ENCODE peak calls at places on chromosomes 11 and 22, in ten cellular contexts. S is keratinocyte, A is Peyer's patch, V is colonic mucosa, P is fibroblast of lung, O is gastrocnemius medialis, Q is aorta, Z is uterus, Y is MM.1S, L is thoracic aorta. I is an unnamed sample. For H3K36me3 and H3K9me3, the result is how much of the 10 kb centered on the place peaks cover.

GRCh38 chr11:106156290-106156937 is 79.0 kb downstream of the AASDHPPT start:
- DNase-seq in S (peak), A (no peak), V (peak), P (peak), O (no peak), Q (no peak), Z (peak), Y (peak), L (no peak), I (peak)

GRCh38 chr11:61152816-61153592 is 8.2 kb downstream of the VPS37C start:
- DNase-seq in S (peak), A (no peak), V (no peak), P (peak), O (no peak), Q (peak), Z (no peak), Y (no peak), L (no peak), I (peak)

GRCh38 chr11:105718641-105719040 is 108.8 kb downstream of the GRIA4 start:
- DNase-seq in S (no peak), A (no peak), V (no peak), P (no peak), O (no peak), Q (no peak), Z (no peak), Y (no peak), L (no peak), I (no peak)

GRCh38 chr11:68118753-68119448 is 2.3 kb downstream of the CHKA start:
- DNase-seq in S (no peak), A (no peak), V (no peak), P (peak), O (no peak), Q (no peak), Z (no peak), Y (no peak), L (no peak), I (peak)

GRCh38 chr22:48372395-48372794 is 1455.3 kb downstream of the BRD1 start:
- DNase-seq in S (no peak), A (no peak), V (no peak), P (no peak), O (no peak), Q (no peak), Z (no peak), Y (no peak), L (no peak), I (no peak)

GRCh38 chr11:88538088-88538487 is 200.6 kb upstream of the CTSC start:
- DNase-seq in S (no peak), A (no peak), V (no peak), P (peak), O (no peak), Q (no peak), Z (no peak), Y (no peak), L (no peak), I (peak)

GRCh38 chr11:68816917-68817419 is 24.7 kb downstream of the CPT1A start:
- DNase-seq in S (no peak), A (no peak), V (no peak), P (peak), O (no peak), Q (no peak), Z (no peak), Y (no peak), L (no peak), I (no peak)

GRCh38 chr11:79229047-79229446 is 211.8 kb downstream of the TENM4 start:
- DNase-seq in S (no peak), A (no peak), V (no peak), P (no peak), O (no peak), Q (no peak), Z (no peak), Y (no peak), L (no peak), I (no peak)

GRCh38 chr11:46952553-46952952 is 16.0 kb downstream of the CSTPP1 start:
- DNase-seq in S (no peak), A (no peak), V (no peak), P (no peak), O (no peak), Q (no peak), Z (no peak), Y (no peak), L (no peak), I (no peak)

GRCh38 chr11:61645179-61645868 is 34.9 kb upstream of the DAGLA start:
- DNase-seq in S (no peak), A (no peak), V (no peak), P (no peak), O (no peak), Q (no peak), Z (no peak), Y (no peak), L (no peak), I (peak)

GRCh38 chr11:24239930-24240329 is 256.9 kb upstream of the LUZP2 start:
- DNase-seq in S (no peak), A (no peak), V (no peak), P (no peak), O (no peak), Q (no peak), Z (no peak), Y (no peak), L (no peak), I (no peak)

GRCh38 chr11:131658952-131659351 is 288.5 kb downstream of the NTM start:
- DNase-seq in S (no peak), A (no peak), V (no peak), P (no peak), O (no peak), Q (no peak), Z (no peak), Y (no peak), L (no peak), I (no peak)

GRCh38 chr22:31349960-31350359 is 3.8 kb upstream of the PATZ1 start:
- DNase-seq in S (no peak), A (no peak), V (no peak), P (no peak), O (no peak), Q (no peak), Z (no peak), Y (no peak), L (no peak), I (no peak)

GRCh38 chr22:44307509-44308169 is 5.1 kb downstream of the SHISAL1 start:
- DNase-seq in S (no peak), A (no peak), V (no peak), P (no peak), O (no peak), Q (no peak), Z (peak), Y (no peak), L (no peak), I (no peak)

GRCh38 chr22:48576333-48577013 is 1251.2 kb downstream of the BRD1 start:
- DNase-seq in S (no peak), A (no peak), V (no peak), P (no peak), O (no peak), Q (peak), Z (no peak), Y (no peak), L (no peak), I (no peak)

GRCh38 chr11:27055065-27055682 is 14.6 kb downstream of the BBOX1 start:
- DNase-seq in S (no peak), A (no peak), V (no peak), P (peak), O (no peak), Q (no peak), Z (no peak), Y (no peak), L (no peak), I (no peak)

GRCh38 chr22:37165940-37166674 is 16.4 kb upstream of the IL2RB start:
- DNase-seq in S (no peak), A (no peak), V (no peak), P (no peak), O (no peak), Q (peak), Z (no peak), Y (no peak), L (no peak), I (no peak)

GRCh38 chr11:62806611-62807121 is 1.4 kb upstream of the NXF1 start:
- DNase-seq in S (no peak), A (no peak), V (no peak), P (peak), O (peak), Q (peak), Z (peak), Y (peak), L (no peak), I (peak)

DNA sequence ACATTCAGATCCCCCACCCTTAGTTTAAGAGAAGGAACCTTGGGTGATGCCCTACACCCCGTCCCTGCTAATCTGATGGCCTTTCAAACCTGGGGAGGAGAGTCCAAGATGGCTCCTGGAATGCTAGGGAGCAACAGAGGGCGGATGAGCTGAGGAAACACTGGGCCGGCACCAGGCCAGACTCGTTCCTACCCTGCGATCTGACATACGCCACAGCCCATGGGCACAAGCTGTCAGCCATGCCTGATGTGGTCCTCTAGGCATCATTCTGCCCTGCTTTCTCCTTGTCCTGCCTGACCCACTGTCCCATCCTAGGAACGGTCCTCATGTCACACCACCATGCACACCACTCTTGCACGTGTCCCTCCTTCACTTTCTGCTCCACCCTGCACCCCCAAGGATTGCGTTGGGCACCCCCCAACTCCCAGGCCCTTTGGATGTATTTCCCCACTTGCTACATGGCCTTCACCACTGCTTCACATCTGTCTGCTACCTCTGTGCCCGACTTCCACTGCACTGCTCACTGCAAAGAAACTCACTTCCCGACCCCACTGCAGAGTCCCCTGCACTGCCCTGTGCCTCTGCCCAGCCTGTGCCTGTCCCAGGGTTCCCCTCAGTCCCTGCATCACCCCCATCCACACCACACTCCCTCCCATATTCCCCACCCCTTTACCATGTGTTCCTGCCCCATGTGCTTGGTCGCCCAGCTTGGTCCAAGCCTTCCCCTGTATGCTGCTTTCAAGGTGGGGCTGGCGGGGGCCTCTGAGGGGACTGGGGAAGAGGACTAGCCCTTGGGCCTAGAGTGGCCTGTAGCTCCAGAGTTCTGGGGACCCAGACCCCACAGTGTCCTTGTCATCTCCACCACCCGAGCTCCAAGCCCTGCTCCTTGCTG is 29.2 kb downstream of the USP35 start:
- DNase-seq in S (no peak), A (no peak), V (no peak), P (no peak), O (no peak), Q (no peak), Z (no peak), Y (no peak), L (no peak), I (no peak)
- H3K36me3 ChIP-seq in S (under half), A (under half), V (under half), P (under half), O (half or more), Q (under half), Z (under half), Y (under half), L (half or more), I (half or more)

GRCh38 chr11:12260731-12261521 is 116.4 kb upstream of the PARVA start:
- DNase-seq in S (no peak), A (no peak), V (no peak), P (no peak), O (no peak), Q (peak), Z (no peak), Y (no peak), L (no peak), I (no peak)

GRCh38 chr11:12263141-12263693 is 114.2 kb upstream of the PARVA start:
- DNase-seq in S (no peak), A (no peak), V (no peak), P (no peak), O (no peak), Q (peak), Z (no peak), Y (no peak), L (no peak), I (no peak)

GRCh38 chr11:12261551-12261950 is 115.8 kb upstream of the PARVA start:
- DNase-seq in S (no peak), A (no peak), V (no peak), P (no peak), O (no peak), Q (peak), Z (no peak), Y (no peak), L (no peak), I (no peak)

GRCh38 chr11:12266943-12267342 is 110.4 kb upstream of the PARVA start:
- DNase-seq in S (no peak), A (peak), V (no peak), P (no peak), O (no peak), Q (peak), Z (no peak), Y (no peak), L (no peak), I (no peak)

GRCh38 chr11:12264361-12264760 is 113.0 kb upstream of the PARVA start:
- DNase-seq in S (no peak), A (no peak), V (no peak), P (no peak), O (no peak), Q (peak), Z (no peak), Y (no peak), L (no peak), I (no peak)
- H3K9me3 ChIP-seq in S (under half), A (under half), V (under half), P (under half), O (under half), Q (under half), Z (under half), Y (under half), L (under half), I (under half)

GRCh38 chr11:19552100-19552499 is 160.5 kb upstream of the NAV2 start:
- DNase-seq in S (no peak), A (no peak), V (no peak), P (no peak), O (no peak), Q (no peak), Z (no peak), Y (no peak), L (no peak), I (no peak)

GRCh38 chr11:19551454-19551853 is 161.2 kb upstream of the NAV2 start:
- DNase-seq in S (no peak), A (no peak), V (no peak), P (peak), O (no peak), Q (no peak), Z (no peak), Y (peak), L (no peak), I (no peak)

GRCh38 chr11:19547044-19547443 is 165.6 kb upstream of the NAV2 start:
- DNase-seq in S (no peak), A (no peak), V (no peak), P (no peak), O (no peak), Q (no peak), Z (no peak), Y (no peak), L (no peak), I (no peak)

GRCh38 chr11:19546325-19546724 is 166.3 kb upstream of the NAV2 start:
- DNase-seq in S (no peak), A (no peak), V (no peak), P (no peak), O (no peak), Q (no peak), Z (no peak), Y (no peak), L (no peak), I (no peak)
- H3K36me3 ChIP-seq in S (under half), A (under half), V (under half), P (under half), O (under half), Q (under half), Z (under half), Y (under half), L (under half), I (under half)

GRCh38 chr22:47354668-47355387 is 592.4 kb downstream of the TBC1D22A start:
- DNase-seq in S (no peak), A (peak), V (no peak), P (no peak), O (no peak), Q (no peak), Z (no peak), Y (no peak), L (no peak), I (no peak)
- H3K9me3 ChIP-seq in S (under half), A (under half), V (under half), P (under half), O (under half), Q (under half), Z (under half), Y (under half), L (under half), I (under half)

DNA sequence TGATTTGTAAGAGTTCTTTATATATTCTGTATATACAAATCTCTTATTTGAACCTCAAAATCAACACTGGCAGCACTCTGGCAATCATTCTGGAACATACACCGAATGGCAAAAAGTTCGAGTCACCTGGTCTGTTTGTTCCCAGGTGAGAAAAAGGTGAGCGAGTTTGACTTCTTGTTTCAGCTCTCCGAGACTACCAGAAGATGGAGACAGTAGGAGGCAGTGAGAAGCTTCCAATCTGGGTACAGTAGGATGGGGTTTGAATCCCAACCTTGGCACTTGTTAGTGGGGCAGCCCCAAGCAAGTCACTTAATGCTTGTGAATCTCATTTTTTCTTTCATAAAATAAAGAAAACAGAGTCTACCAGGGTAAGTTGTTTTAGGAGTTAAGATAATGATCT is 76.4 kb downstream of the C2CD3 start:
- DNase-seq in S (no peak), A (no peak), V (no peak), P (no peak), O (no peak), Q (no peak), Z (no peak), Y (no peak), L (no peak), I (no peak)
- H3K36me3 ChIP-seq in S (under half), A (under half), V (under half), P (under half), O (half or more), Q (under half), Z (under half), Y (under half), L (under half), I (half or more)

DNA sequence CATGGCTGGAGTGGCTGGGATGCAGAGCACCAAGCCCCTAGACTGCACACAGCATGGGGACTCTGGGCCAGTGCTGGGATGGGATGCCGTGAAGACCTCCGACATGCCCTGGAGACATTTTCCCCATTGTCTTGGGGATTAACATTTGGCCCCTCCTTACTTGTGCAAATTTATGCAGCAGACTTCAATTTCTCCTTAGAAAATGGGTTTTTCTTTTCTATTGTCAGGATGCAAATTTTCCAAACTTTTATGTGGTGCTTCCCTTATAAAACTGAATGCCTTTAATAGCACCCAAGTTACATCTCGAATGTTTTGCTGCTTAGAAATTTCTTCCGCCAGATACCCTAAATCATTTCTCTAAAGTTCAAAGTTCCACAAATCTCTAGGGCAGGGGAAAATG is 29.2 kb downstream of the RSF1 start:
- DNase-seq in S (no peak), A (no peak), V (no peak), P (no peak), O (no peak), Q (no peak), Z (no peak), Y (no peak), L (no peak), I (no peak)
- H3K9me3 ChIP-seq in S (under half), A (under half), V (under half), P (under half), O (under half), Q (under half), Z (under half), Y (under half), L (under half), I (under half)

DNA sequence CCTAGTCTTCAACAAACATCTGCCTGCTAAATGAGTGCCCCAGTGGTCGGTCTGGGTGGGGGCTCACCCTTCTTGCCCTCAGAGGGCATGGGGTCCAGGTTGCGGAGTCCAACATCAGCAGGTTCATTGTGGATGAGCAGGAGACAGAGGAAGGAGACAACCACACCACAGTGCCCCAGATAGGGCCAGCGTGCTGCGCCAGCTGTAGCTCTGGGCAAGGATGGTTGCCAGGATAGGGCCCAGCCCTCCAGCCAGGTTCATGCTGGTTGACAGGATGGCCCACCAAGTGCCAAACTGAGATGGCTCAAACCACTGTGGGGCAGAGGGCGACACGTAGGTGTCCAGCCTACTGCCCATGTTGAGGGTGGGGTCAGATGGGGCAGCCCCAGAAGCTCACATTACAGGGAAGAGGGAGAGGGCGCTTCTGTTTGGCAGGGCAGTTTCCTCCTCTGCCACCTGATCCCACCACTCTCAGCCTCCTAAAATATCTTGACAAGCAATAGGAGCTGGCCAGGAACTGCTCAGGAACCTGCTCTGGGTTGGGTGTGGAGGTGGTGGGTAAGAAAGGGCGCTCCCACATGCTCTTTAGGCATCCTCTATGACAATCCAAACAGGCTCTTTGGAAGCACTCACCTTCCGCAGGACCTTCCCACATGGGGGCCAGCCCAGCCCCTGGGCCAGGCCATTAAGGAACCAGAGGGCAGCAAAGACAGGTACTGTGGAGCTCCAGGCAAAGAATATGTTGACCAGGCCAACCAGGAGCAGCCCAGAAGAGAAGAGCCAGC is 2.9 kb downstream of the SLC37A4 start:
- DNase-seq in S (no peak), A (no peak), V (no peak), P (no peak), O (peak), Q (no peak), Z (no peak), Y (no peak), L (no peak), I (no peak)
- H3K36me3 ChIP-seq in S (under half), A (under half), V (under half), P (under half), O (under half), Q (under half), Z (under half), Y (under half), L (under half), I (under half)

GRCh38 chr11:101553891-101554292 is 29.9 kb downstream of the TRPC6 start:
- DNase-seq in S (no peak), A (no peak), V (no peak), P (peak), O (no peak), Q (no peak), Z (no peak), Y (peak), L (no peak), I (peak)
- H3K9me3 ChIP-seq in S (under half), A (under half), V (under half), P (under half), O (under half), Q (under half), Z (under half), Y (under half), L (under half), I (under half)

GRCh38 chr11:128473631-128474030 is 113.7 kb downstream of the ETS1 start:
- DNase-seq in S (no peak), A (no peak), V (no peak), P (no peak), O (no peak), Q (no peak), Z (no peak), Y (peak), L (no peak), I (no peak)
- H3K36me3 ChIP-seq in S (half or more), A (under half), V (under half), P (under half), O (under half), Q (under half), Z (under half), Y (under half), L (under half), I (half or more)

GRCh38 chr11:32990481-32990880 is 25.2 kb upstream of the DEPDC7 start:
- DNase-seq in S (no peak), A (no peak), V (no peak), P (no peak), O (no peak), Q (no peak), Z (no peak), Y (no peak), L (no peak), I (no peak)

GRCh38 chr11:32987851-32988250 is 27.8 kb upstream of the DEPDC7 start:
- DNase-seq in S (no peak), A (no peak), V (peak), P (no peak), O (no peak), Q (no peak), Z (no peak), Y (no peak), L (no peak), I (no peak)

GRCh38 chr11:32991427-32991826 is 24.3 kb upstream of the DEPDC7 start:
- DNase-seq in S (no peak), A (no peak), V (no peak), P (no peak), O (no peak), Q (no peak), Z (no peak), Y (no peak), L (no peak), I (no peak)

GRCh38 chr11:32991898-32992297 is 23.8 kb upstream of the DEPDC7 start:
- DNase-seq in S (no peak), A (no peak), V (no peak), P (no peak), O (no peak), Q (no peak), Z (no peak), Y (no peak), L (no peak), I (no peak)
- H3K9me3 ChIP-seq in S (under half), A (under half), V (under half), P (under half), O (under half), Q (under half), Z (under half), Y (under half), L (under half), I (under half)

I was measured in adipocyte.